ENCODE peak calls at places on chromosomes 7 and 10, in five cellular contexts. P, L, D, Z and I are unnamed samples.

GRCh38 chr10:60495357-60495756 is 105.7 kb upstream of the ANK3 start:
- DNase-seq in P (peak; percentile 28), L (peak; percentile 51), D (no peak), Z (no peak), I (no peak)

GRCh38 chr10:130411496-130412070 is 275.4 kb downstream of the GLRX3 start:
- DNase-seq in P (no peak), L (no peak), D (no peak), Z (no peak), I (no peak)

GRCh38 chr7:153543232-153543631 is 509.0 kb upstream of the DPP6 start:
- DNase-seq in P (no peak), L (no peak), D (no peak), Z (no peak), I (no peak)

GRCh38 chr10:68924593-68924992 is 23.5 kb downstream of the DDX50 start:
- DNase-seq in P (no peak), L (no peak), D (no peak), Z (no peak), I (no peak)

GRCh38 chr10:121570316-121570715 is 27.9 kb downstream of the FGFR2 start:
- DNase-seq in P (no peak), L (no peak), D (no peak), Z (no peak), I (no peak)

GRCh38 chr10:132407846-132408278 is 10.9 kb downstream of the PWWP2B start:
- DNase-seq in P (peak; percentile 29), L (peak; percentile 31), D (no peak), Z (no peak), I (peak; percentile 90)

GRCh38 chr7:144818516-144818915 is 17.3 kb downstream of the TPK1 start:
- DNase-seq in P (no peak), L (peak; percentile 21), D (no peak), Z (no peak), I (no peak)

GRCh38 chr10:124995605-124996004 is 53.7 kb downstream of the ZRANB1 start:
- DNase-seq in P (no peak), L (no peak), D (no peak), Z (no peak), I (peak; percentile 30)

GRCh38 chr10:34587002-34587740 is 227.9 kb downstream of the PARD3 start:
- DNase-seq in P (peak; percentile 18), L (no peak), D (no peak), Z (no peak), I (no peak)

GRCh38 chr7:18555968-18556367 is 60.4 kb downstream of the HDAC9 start:
- DNase-seq in P (no peak), L (no peak), D (no peak), Z (no peak), I (no peak)

GRCh38 chr10:124612611-124613498 is 131.3 kb downstream of the FAM53B start:
- DNase-seq in P (peak; percentile 15), L (peak; percentile 18), D (peak; percentile 47), Z (no peak), I (no peak)

GRCh38 chr7:116290740-116291139 is 80.4 kb downstream of the TES start:
- DNase-seq in P (no peak), L (no peak), D (no peak), Z (no peak), I (no peak)

GRCh38 chr10:117226813-117227451 is 14.0 kb upstream of the SLC18A2 start:
- DNase-seq in P (no peak), L (peak; percentile 14), D (no peak), Z (no peak), I (peak; percentile 55)

GRCh38 chr7:79398145-79398749 is 55.2 kb downstream of the MAGI2 start:
- DNase-seq in P (no peak), L (no peak), D (no peak), Z (no peak), I (no peak)

GRCh38 chr10:111100198-111100597 is 23.4 kb downstream of the ADRA2A start:
- DNase-seq in P (no peak), L (no peak), D (no peak), Z (no peak), I (no peak)

GRCh38 chr10:5945561-5946418 is 31.6 kb downstream of the IL15RA start:
- DNase-seq in P (peak; percentile 97), L (peak; percentile 37), D (peak; percentile 74), Z (peak; percentile 74), I (peak; percentile 70)

GRCh38 chr7:8260871-8261707 is 878 bp downstream of the ICA1 start:
- DNase-seq in P (no peak), L (peak; percentile 0), D (peak; percentile 23), Z (peak; percentile 70), I (peak; percentile 70)

GRCh38 chr7:5284304-5285281 is 1.9 kb downstream of the SLC29A4 start:
- DNase-seq in P (no peak), L (no peak), D (no peak), Z (no peak), I (peak; percentile 69)

GRCh38 chr7:6495597-6496262 is 48.0 kb upstream of the DAGLB start:
- DNase-seq in P (peak; percentile 45), L (peak; percentile 36), D (no peak), Z (no peak), I (no peak)

GRCh38 chr10:62732841-62733653 is 71.5 kb upstream of the ADO start:
- DNase-seq in P (peak; percentile 74), L (peak; percentile 44), D (no peak), Z (no peak), I (no peak)

GRCh38 chr10:110775022-110775379 is 96.7 kb upstream of the PDCD4 start:
- DNase-seq in P (no peak), L (no peak), D (no peak), Z (no peak), I (no peak)

GRCh38 chr7:16170671-16171070 is 250.7 kb downstream of the CRPPA start:
- DNase-seq in P (no peak), L (no peak), D (no peak), Z (peak; percentile 21), I (no peak)

GRCh38 chr10:93566435-93567276 is at the start of gene FFAR4:
- DNase-seq in P (no peak), L (no peak), D (peak; percentile 43), Z (peak; percentile 55), I (peak; percentile 80)

GRCh38 chr10:75663947-75664664 is 232.7 kb downstream of the LRMDA start:
- DNase-seq in P (no peak), L (no peak), D (no peak), Z (no peak), I (no peak)

GRCh38 chr10:8056891-8057331 is 2.4 kb downstream of the GATA3 start:
- DNase-seq in P (no peak), L (no peak), D (no peak), Z (no peak), I (no peak)

GRCh38 chr10:28677889-28678686 is 767 bp downstream of the BAMBI start:
- DNase-seq in P (peak; percentile 22), L (no peak), D (peak; percentile 25), Z (peak; percentile 56), I (peak; percentile 68)

GRCh38 chr10:31340343-31340742 is 21.3 kb downstream of the ZEB1 start:
- DNase-seq in P (no peak), L (no peak), D (no peak), Z (no peak), I (no peak)

GRCh38 chr7:78437118-78437517 is 638.5 kb downstream of the PHTF2 start:
- DNase-seq in P (peak; percentile 78), L (no peak), D (no peak), Z (no peak), I (no peak)

GRCh38 chr10:17645591-17646345 is 1.8 kb downstream of the STAM start:
- DNase-seq in P (peak; percentile 18), L (no peak), D (no peak), Z (no peak), I (no peak)

GRCh38 chr7:4934419-4935025 is 24.5 kb downstream of the MMD2 start:
- DNase-seq in P (no peak), L (no peak), D (no peak), Z (no peak), I (no peak)

GRCh38 chr7:151179287-151179860 is 7.7 kb downstream of the ASB10 start:
- DNase-seq in P (no peak), L (no peak), D (no peak), Z (no peak), I (no peak)

GRCh38 chr10:92923416-92923815 is 75.1 kb downstream of the EXOC6 start:
- DNase-seq in P (peak; percentile 3), L (no peak), D (no peak), Z (no peak), I (no peak)

GRCh38 chr7:124532166-124532565 is 233.4 kb downstream of the GPR37 start:
- DNase-seq in P (peak; percentile 41), L (no peak), D (no peak), Z (no peak), I (no peak)

GRCh38 chr7:54813398-54813797 is 54.4 kb upstream of the SEC61G start:
- DNase-seq in P (no peak), L (no peak), D (peak; percentile 50), Z (no peak), I (no peak)

GRCh38 chr10:30241422-30242110 is 107.5 kb downstream of the MTPAP start:
- DNase-seq in P (no peak), L (no peak), D (no peak), Z (no peak), I (no peak)

GRCh38 chr7:11471255-11471654 is 360.7 kb downstream of the THSD7A start:
- DNase-seq in P (no peak), L (no peak), D (no peak), Z (no peak), I (no peak)

GRCh38 chr10:132066186-132066585 is 440 bp downstream of the JAKMIP3 start:
- DNase-seq in P (no peak), L (peak; percentile 18), D (no peak), Z (no peak), I (no peak)

GRCh38 chr7:149529136-149529718 is 31.6 kb upstream of the ZNF746 start:
- DNase-seq in P (peak; percentile 2), L (no peak), D (no peak), Z (no peak), I (no peak)
- H3K4me3 ChIP-seq in P (no peak overlapping the region), L (no peak overlapping the region), D (no peak overlapping the region), Z (no peak overlapping the region), I (no peak overlapping the region)

GRCh38 chr7:22192778-22193177 is 164.2 kb downstream of the RAPGEF5 start:
- DNase-seq in P (no peak), L (no peak), D (no peak), Z (no peak), I (no peak)
- H3K4me3 ChIP-seq in P (no peak overlapping the region), L (no peak overlapping the region), D (no peak overlapping the region), Z (peak overlapping the region; percentile 16), I (peak overlapping the region; percentile 23)

DNA sequence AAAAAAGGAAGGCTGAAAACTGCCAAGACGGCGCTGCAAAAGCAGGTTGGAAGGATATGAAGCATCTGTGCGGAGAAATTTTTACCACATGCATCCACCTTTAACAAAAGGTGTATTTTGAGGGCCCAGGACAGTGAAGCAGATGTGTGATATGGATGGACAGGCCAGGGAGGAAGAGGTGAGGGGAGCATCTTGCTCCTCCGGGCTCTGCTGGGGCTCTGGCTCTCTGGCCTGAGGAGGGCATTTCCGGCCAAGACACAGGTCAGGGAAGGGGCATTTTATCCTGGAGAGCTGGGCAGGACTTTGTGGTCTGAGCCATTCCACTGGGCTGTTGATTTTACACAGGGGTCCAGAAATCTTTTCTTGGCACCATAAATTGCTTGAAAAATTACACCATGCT is 175.1 kb downstream of the ZMYND11 start:
- DNase-seq in P (no peak), L (no peak), D (no peak), Z (no peak), I (no peak)
- H3K4me3 ChIP-seq in P (no peak overlapping the region), L (no peak overlapping the region), D (no peak overlapping the region), Z (no peak overlapping the region), I (no peak overlapping the region)

DNA sequence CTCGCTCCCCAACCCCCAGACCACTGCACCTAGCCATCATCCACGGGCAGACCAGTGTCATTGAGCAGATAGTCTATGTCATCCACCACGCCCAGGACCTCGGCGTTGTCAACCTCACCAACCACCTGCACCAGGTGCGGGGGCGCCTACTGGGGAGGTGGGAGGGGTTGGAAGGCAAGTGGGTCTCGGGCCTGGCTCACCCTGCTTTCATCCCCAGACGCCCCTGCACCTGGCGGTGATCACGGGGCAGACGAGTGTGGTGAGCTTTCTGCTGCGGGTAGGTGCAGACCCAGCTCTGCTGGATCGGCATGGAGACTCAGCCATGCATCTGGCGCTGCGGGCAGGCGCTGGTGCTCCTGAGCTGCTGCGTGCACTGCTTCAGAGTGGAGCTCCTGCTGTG is 4.6 kb downstream of the NFKB2 start:
- DNase-seq in P (no peak), L (no peak), D (no peak), Z (peak; percentile 24), I (no peak)
- H3K4me3 ChIP-seq in P (no peak overlapping the region), L (no peak overlapping the region), D (peak overlapping the region; percentile 76), Z (peak overlapping the region; percentile 61), I (peak overlapping the region; percentile 64)